ENCODE peak calls at places on chromosome 1, in six cellular contexts. One of them, this sample, is unnamed.

GRCh38 chr1:214146523-214146922 is 134.4 kb upstream of the SMYD2 start:
- DNase-seq in left ventricle myocardium inferior: no peak
- DNase-seq in heart left ventricle: no peak
- DNase-seq in neural crest cell: no peak
- DNase-seq in OCI-LY7: no peak
- DNase-seq in activated naive CD8-positive, alpha-beta T cell treated with anti-CD3 and anti-CD28 coated beads, Interleukin-2, amount 50 U/mL, for 24 hours: no peak
- DNase-seq in this sample: no peak

GRCh38 chr1:185813401-185813979 is 79.3 kb downstream of the HMCN1 start:
- DNase-seq in left ventricle myocardium inferior: no peak
- DNase-seq in heart left ventricle: no peak
- DNase-seq in neural crest cell: no peak
- DNase-seq in OCI-LY7: peak
- DNase-seq in activated naive CD8-positive, alpha-beta T cell treated with anti-CD3 and anti-CD28 coated beads, Interleukin-2, amount 50 U/mL, for 24 hours: no peak
- DNase-seq in this sample: no peak

GRCh38 chr1:19450811-19451564 is 34.4 kb downstream of the CAPZB start:
- DNase-seq in left ventricle myocardium inferior: no peak
- DNase-seq in heart left ventricle: no peak
- DNase-seq in neural crest cell: no peak
- DNase-seq in OCI-LY7: no peak
- DNase-seq in activated naive CD8-positive, alpha-beta T cell treated with anti-CD3 and anti-CD28 coated beads, Interleukin-2, amount 50 U/mL, for 24 hours: no peak
- DNase-seq in this sample: no peak

GRCh38 chr1:70504176-70504820 is 93.2 kb downstream of the CTH start:
- DNase-seq in left ventricle myocardium inferior: no peak
- DNase-seq in heart left ventricle: no peak
- DNase-seq in neural crest cell: no peak
- DNase-seq in OCI-LY7: no peak
- DNase-seq in activated naive CD8-positive, alpha-beta T cell treated with anti-CD3 and anti-CD28 coated beads, Interleukin-2, amount 50 U/mL, for 24 hours: no peak
- DNase-seq in this sample: peak

GRCh38 chr1:41906977-41907376 is 11.7 kb downstream of the HIVEP3 start:
- DNase-seq in left ventricle myocardium inferior: no peak
- DNase-seq in heart left ventricle: no peak
- DNase-seq in neural crest cell: no peak
- DNase-seq in OCI-LY7: no peak
- DNase-seq in activated naive CD8-positive, alpha-beta T cell treated with anti-CD3 and anti-CD28 coated beads, Interleukin-2, amount 50 U/mL, for 24 hours: no peak
- DNase-seq in this sample: no peak

GRCh38 chr1:44239337-44239960 is 26.2 kb downstream of the DMAP1 start:
- DNase-seq in left ventricle myocardium inferior: no peak
- DNase-seq in heart left ventricle: peak
- DNase-seq in neural crest cell: peak
- DNase-seq in OCI-LY7: no peak
- DNase-seq in activated naive CD8-positive, alpha-beta T cell treated with anti-CD3 and anti-CD28 coated beads, Interleukin-2, amount 50 U/mL, for 24 hours: no peak
- DNase-seq in this sample: no peak

GRCh38 chr1:111030590-111030989 is 66.9 kb upstream of the LRIF1 start:
- DNase-seq in left ventricle myocardium inferior: no peak
- DNase-seq in heart left ventricle: no peak
- DNase-seq in neural crest cell: peak
- DNase-seq in OCI-LY7: peak
- DNase-seq in activated naive CD8-positive, alpha-beta T cell treated with anti-CD3 and anti-CD28 coated beads, Interleukin-2, amount 50 U/mL, for 24 hours: peak
- DNase-seq in this sample: no peak

GRCh38 chr1:8197493-8198282 is 120.2 kb upstream of the SLC45A1 start:
- DNase-seq in left ventricle myocardium inferior: peak
- DNase-seq in heart left ventricle: peak
- DNase-seq in neural crest cell: no peak
- DNase-seq in OCI-LY7: no peak
- DNase-seq in activated naive CD8-positive, alpha-beta T cell treated with anti-CD3 and anti-CD28 coated beads, Interleukin-2, amount 50 U/mL, for 24 hours: no peak
- DNase-seq in this sample: no peak

GRCh38 chr1:32246888-32247273 is at the start of gene FAM167B:
- DNase-seq in left ventricle myocardium inferior: peak
- DNase-seq in heart left ventricle: peak
- DNase-seq in neural crest cell: no peak
- DNase-seq in OCI-LY7: no peak
- DNase-seq in activated naive CD8-positive, alpha-beta T cell treated with anti-CD3 and anti-CD28 coated beads, Interleukin-2, amount 50 U/mL, for 24 hours: no peak
- DNase-seq in this sample: no peak

GRCh38 chr1:58283380-58284338 is 262.9 kb downstream of the OMA1 start:
- DNase-seq in left ventricle myocardium inferior: no peak
- DNase-seq in heart left ventricle: no peak
- DNase-seq in neural crest cell: no peak
- DNase-seq in OCI-LY7: no peak
- DNase-seq in activated naive CD8-positive, alpha-beta T cell treated with anti-CD3 and anti-CD28 coated beads, Interleukin-2, amount 50 U/mL, for 24 hours: no peak
- DNase-seq in this sample: no peak

GRCh38 chr1:82160036-82160435 is 359.3 kb downstream of the ADGRL2 start:
- DNase-seq in left ventricle myocardium inferior: no peak
- DNase-seq in heart left ventricle: no peak
- DNase-seq in neural crest cell: no peak
- DNase-seq in OCI-LY7: no peak
- DNase-seq in activated naive CD8-positive, alpha-beta T cell treated with anti-CD3 and anti-CD28 coated beads, Interleukin-2, amount 50 U/mL, for 24 hours: no peak
- DNase-seq in this sample: no peak

GRCh38 chr1:89865498-89866385 is 44.9 kb downstream of the LRRC8D start:
- DNase-seq in left ventricle myocardium inferior: no peak
- DNase-seq in heart left ventricle: no peak
- DNase-seq in neural crest cell: no peak
- DNase-seq in OCI-LY7: no peak
- DNase-seq in activated naive CD8-positive, alpha-beta T cell treated with anti-CD3 and anti-CD28 coated beads, Interleukin-2, amount 50 U/mL, for 24 hours: no peak
- DNase-seq in this sample: no peak

GRCh38 chr1:206915085-206915735 is 6.5 kb downstream of the FCMR start:
- DNase-seq in left ventricle myocardium inferior: no peak
- DNase-seq in heart left ventricle: no peak
- DNase-seq in neural crest cell: no peak
- DNase-seq in OCI-LY7: no peak
- DNase-seq in activated naive CD8-positive, alpha-beta T cell treated with anti-CD3 and anti-CD28 coated beads, Interleukin-2, amount 50 U/mL, for 24 hours: no peak
- DNase-seq in this sample: no peak

GRCh38 chr1:92538413-92539061 is 51.8 kb upstream of the GFI1 start:
- DNase-seq in left ventricle myocardium inferior: no peak
- DNase-seq in heart left ventricle: no peak
- DNase-seq in neural crest cell: no peak
- DNase-seq in OCI-LY7: no peak
- DNase-seq in activated naive CD8-positive, alpha-beta T cell treated with anti-CD3 and anti-CD28 coated beads, Interleukin-2, amount 50 U/mL, for 24 hours: peak
- DNase-seq in this sample: peak

GRCh38 chr1:241157435-241157834 is 199.6 kb downstream of the RGS7 start:
- DNase-seq in left ventricle myocardium inferior: no peak
- DNase-seq in heart left ventricle: no peak
- DNase-seq in neural crest cell: no peak
- DNase-seq in OCI-LY7: no peak
- DNase-seq in activated naive CD8-positive, alpha-beta T cell treated with anti-CD3 and anti-CD28 coated beads, Interleukin-2, amount 50 U/mL, for 24 hours: no peak
- DNase-seq in this sample: no peak

GRCh38 chr1:10681296-10682113 is 114.9 kb downstream of the CASZ1 start:
- DNase-seq in left ventricle myocardium inferior: no peak
- DNase-seq in heart left ventricle: peak
- DNase-seq in neural crest cell: no peak
- DNase-seq in OCI-LY7: no peak
- DNase-seq in activated naive CD8-positive, alpha-beta T cell treated with anti-CD3 and anti-CD28 coated beads, Interleukin-2, amount 50 U/mL, for 24 hours: no peak
- DNase-seq in this sample: no peak

GRCh38 chr1:159932296-159933285 is 7.3 kb upstream of the TAGLN2 start:
- DNase-seq in left ventricle myocardium inferior: no peak
- DNase-seq in heart left ventricle: no peak
- DNase-seq in neural crest cell: no peak
- DNase-seq in OCI-LY7: no peak
- DNase-seq in activated naive CD8-positive, alpha-beta T cell treated with anti-CD3 and anti-CD28 coated beads, Interleukin-2, amount 50 U/mL, for 24 hours: no peak
- DNase-seq in this sample: no peak

This sample was measured in GM12892.